ENCODE peak calls at places on chromosomes 2 and 18, in ten cellular contexts. N, Z, M, O, W, C, S, P, E and L are unnamed samples.

GRCh38 chr2:225735844-225736243 is 336.3 kb downstream of the NYAP2 start:
- DNase-seq in C (peak), N (no peak), W (no peak), Z (no peak), M (peak), S (no peak), O (no peak), P (no peak), E (no peak), L (no peak)

GRCh38 chr2:200677721-200678532 is 92.1 kb downstream of the AOX1 start:
- DNase-seq in N (no peak), O (no peak), P (peak), C (peak), Z (no peak), W (no peak), S (no peak), E (no peak), M (no peak), L (no peak)

GRCh38 chr2:26330604-26331003 is 15.3 kb upstream of the SELENOI start:
- DNase-seq in S (no peak), O (no peak), W (no peak), N (no peak), E (no peak), C (no peak), Z (no peak), M (no peak), P (no peak), L (no peak)

GRCh38 chr2:34401186-34401585 is 802.1 kb upstream of the FAM98A start:
- DNase-seq in S (no peak), W (no peak), M (no peak), N (no peak), E (no peak), O (no peak), C (no peak), Z (no peak), P (no peak), L (no peak)

GRCh38 chr2:77604953-77605947 is 83.1 kb upstream of the LRRTM4 start:
- DNase-seq in Z (no peak), O (no peak), C (no peak), M (no peak), S (no peak), N (no peak), P (no peak), W (no peak), E (no peak), L (no peak)

GRCh38 chr2:113211226-113212105 is 37.7 kb downstream of the PSD4 start:
- DNase-seq in E (no peak), C (peak), N (peak), W (no peak), S (peak), P (peak), O (no peak), Z (no peak), M (peak), L (no peak)

GRCh38 chr18:36297419-36298112 is at the start of gene FHOD3:
- DNase-seq in N (peak), S (peak), Z (peak), C (peak), W (no peak), E (no peak), O (peak), M (peak), P (peak), L (no peak)

GRCh38 chr2:102660070-102660469 is 40.7 kb downstream of the SLC9A2 start:
- DNase-seq in W (no peak), O (no peak), C (peak), Z (no peak), E (no peak), S (peak), P (no peak), N (no peak), M (no peak), L (peak)

GRCh38 chr2:12014088-12014960 is 267.9 kb downstream of the LPIN1 start:
- DNase-seq in Z (no peak), O (no peak), E (no peak), M (no peak), S (no peak), N (no peak), P (no peak), W (no peak), C (no peak), L (no peak)

GRCh38 chr2:233113114-233113452 is 52.9 kb downstream of the INPP5D start:
- DNase-seq in E (peak), W (no peak), S (no peak), C (no peak), O (no peak), N (peak), P (no peak), M (no peak), Z (no peak), L (no peak)

GRCh38 chr18:32930695-32931301 is 158.0 kb upstream of the KLHL14 start:
- DNase-seq in N (no peak), C (peak), W (no peak), O (no peak), S (no peak), Z (no peak), M (no peak), P (no peak), E (no peak), L (peak)

GRCh38 chr2:188042412-188042811 is 249.3 kb upstream of the GULP1 start:
- DNase-seq in P (no peak), N (no peak), M (no peak), C (peak), S (no peak), E (no peak), Z (no peak), W (no peak), O (no peak), L (no peak)

GRCh38 chr2:109284816-109285215 is 155.8 kb downstream of the SH3RF3 start:
- DNase-seq in S (peak), E (peak), W (no peak), Z (no peak), P (no peak), O (peak), C (no peak), N (peak), M (peak), L (no peak)

GRCh38 chr2:72211359-72211758 is 63.7 kb upstream of the CYP26B1 start:
- DNase-seq in W (no peak), P (no peak), N (no peak), E (no peak), S (no peak), Z (no peak), C (peak), M (no peak), O (no peak), L (no peak)

GRCh38 chr18:50707841-50708240 is 112.0 kb downstream of the MRO start:
- DNase-seq in O (no peak), S (no peak), Z (peak), W (no peak), M (no peak), P (no peak), E (peak), N (no peak), C (no peak), L (no peak)

GRCh38 chr2:200788129-200788718 is 23.5 kb upstream of the BZW1 start:
- DNase-seq in P (no peak), S (no peak), O (no peak), E (no peak), W (no peak), Z (peak), M (no peak), C (no peak), N (no peak), L (no peak)

GRCh38 chr2:216696751-216697560 is 1.6 kb upstream of the IGFBP5 start:
- DNase-seq in M (no peak), C (peak), O (no peak), P (no peak), Z (no peak), N (no peak), S (no peak), E (no peak), W (no peak), L (peak)

GRCh38 chr2:110104025-110104771 is 11.4 kb downstream of the MALL start:
- DNase-seq in P (no peak), O (no peak), E (no peak), N (no peak), Z (no peak), C (peak), S (no peak), W (no peak), M (no peak), L (no peak)

GRCh38 chr2:170716851-170717598 is 1.9 kb downstream of the SP5 start:
- DNase-seq in P (no peak), Z (no peak), W (peak), E (peak), S (peak), N (peak), M (peak), C (peak), O (peak), L (peak)

GRCh38 chr2:120546077-120546864 is 189.4 kb upstream of the GLI2 start:
- DNase-seq in M (peak), O (no peak), S (peak), W (no peak), C (no peak), E (no peak), P (peak), Z (no peak), N (peak), L (no peak)

GRCh38 chr2:231362785-231363184 is 32.7 kb upstream of the B3GNT7 start:
- DNase-seq in P (no peak), O (no peak), E (no peak), Z (no peak), C (no peak), N (peak), W (no peak), M (no peak), S (no peak), L (no peak)

GRCh38 chr2:173831312-173832229 is 133.6 kb downstream of the SP3 start:
- DNase-seq in Z (no peak), E (no peak), M (peak), C (no peak), O (peak), S (peak), P (peak), N (peak), W (no peak), L (no peak)

GRCh38 chr2:56587456-56587855 is 403.7 kb downstream of the CCDC85A start:
- DNase-seq in S (no peak), Z (no peak), E (no peak), W (no peak), P (no peak), O (no peak), M (no peak), N (no peak), C (no peak), L (no peak)

GRCh38 chr2:36526216-36526615 is 71.8 kb downstream of the FEZ2 start:
- DNase-seq in E (no peak), W (no peak), C (no peak), O (no peak), M (no peak), S (no peak), Z (no peak), P (no peak), N (no peak), L (no peak)

GRCh38 chr2:36528274-36528673 is 69.7 kb downstream of the FEZ2 start:
- DNase-seq in M (no peak), E (no peak), W (no peak), O (no peak), N (no peak), S (no peak), C (no peak), P (no peak), Z (no peak), L (no peak)

GRCh38 chr2:36525245-36525644 is 72.7 kb downstream of the FEZ2 start:
- DNase-seq in W (no peak), Z (no peak), S (peak), M (no peak), N (no peak), E (no peak), C (no peak), P (no peak), O (no peak), L (no peak)

GRCh38 chr2:36520431-36520830 is 77.5 kb downstream of the FEZ2 start:
- DNase-seq in M (no peak), W (no peak), Z (no peak), E (no peak), N (no peak), S (no peak), P (no peak), O (no peak), C (no peak), L (no peak)

GRCh38 chr2:36523153-36523552 is 74.8 kb downstream of the FEZ2 start:
- DNase-seq in Z (no peak), M (no peak), E (no peak), N (no peak), W (no peak), S (no peak), P (no peak), O (no peak), C (no peak), L (no peak)
- TF ChIP-seq POLR2A in Z (no peak), M (no peak), E (no peak), N (no peak), W (no peak), S (no peak), P (no peak), O (no peak), C (no peak), L (no peak)

DNA sequence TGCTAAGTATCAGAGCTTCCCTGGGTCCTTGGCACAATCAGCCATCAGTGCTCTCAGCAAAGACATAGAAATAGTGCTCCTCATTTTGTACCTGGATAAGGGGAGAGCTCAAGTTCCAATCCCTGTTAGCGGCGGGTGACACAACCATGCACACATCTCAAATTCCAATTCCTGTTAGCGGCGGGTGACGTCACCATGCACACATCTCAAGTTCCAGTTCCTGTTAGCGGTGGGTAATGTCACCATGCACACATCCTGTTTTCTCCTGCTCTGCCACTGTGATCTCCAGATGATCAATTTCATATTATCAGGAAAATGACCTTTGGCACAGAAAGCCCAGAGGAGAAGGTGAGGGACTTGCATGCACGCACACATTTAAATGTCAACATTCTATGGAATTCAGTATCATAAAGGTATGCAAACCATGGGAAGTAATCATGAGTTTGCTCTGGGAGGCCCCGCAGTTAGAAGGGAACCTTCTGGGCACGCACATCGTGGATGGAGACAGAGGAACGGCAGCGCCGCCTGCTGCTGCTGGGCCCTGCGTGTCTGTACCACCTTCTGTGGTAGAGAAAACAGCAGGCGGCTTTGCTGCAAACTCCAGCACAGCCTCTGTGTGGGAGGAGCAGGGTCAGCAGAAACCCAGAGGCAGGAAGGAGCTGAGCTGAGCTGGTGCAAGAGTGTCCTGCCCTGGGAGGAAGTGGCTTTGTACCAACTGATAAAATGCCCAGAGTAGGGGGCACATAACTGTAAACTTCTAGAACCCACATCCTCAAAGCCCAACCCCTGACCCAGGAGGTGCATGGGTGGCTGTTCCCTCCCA is 77.8 kb downstream of the MBP start:
- DNase-seq in S (peak), W (peak), P (peak), Z (peak), O (peak), E (peak), C (peak), M (peak), N (peak), L (peak)
- TF ChIP-seq POLR2A in S (no peak), W (no peak), P (no peak), Z (no peak), O (no peak), E (no peak), C (no peak), M (no peak), N (no peak), L (no peak)

GRCh38 chr18:8990276-8991031 is 112.0 kb upstream of the NDUFV2 start:
- DNase-seq in N (peak), M (no peak), E (no peak), O (peak), P (no peak), C (no peak), S (peak), W (no peak), Z (no peak), L (no peak)
- TF ChIP-seq POLR2A in N (no peak), M (no peak), E (no peak), O (no peak), P (no peak), C (no peak), S (no peak), W (no peak), Z (no peak), L (no peak)

GRCh38 chr2:55232084-55232862 is at the start of the genes CLHC1 and RPS27A:
- DNase-seq in N (peak), O (peak), M (peak), Z (peak), S (peak), C (peak), P (peak), W (peak), E (peak), L (peak)
- TF ChIP-seq POLR2A in N (peak), O (peak), M (peak), Z (peak), S (peak), C (peak), P (peak), W (peak), E (peak), L (peak)

GRCh38 chr18:76564636-76565237 is 69.7 kb upstream of the ZNF516 start:
- DNase-seq in M (no peak), O (no peak), N (no peak), W (no peak), E (no peak), C (no peak), Z (no peak), P (no peak), S (no peak), L (no peak)

GRCh38 chr18:76566987-76567386 is 71.9 kb upstream of the ZNF516 start:
- DNase-seq in E (no peak), S (no peak), W (no peak), O (no peak), Z (no peak), M (no peak), N (no peak), P (no peak), C (no peak), L (no peak)

GRCh38 chr18:76564117-76564516 is 69.1 kb upstream of the ZNF516 start:
- DNase-seq in N (no peak), E (no peak), M (no peak), W (no peak), P (no peak), S (no peak), O (no peak), C (no peak), Z (no peak), L (no peak)

GRCh38 chr18:76567835-76568445 is 72.9 kb upstream of the ZNF516 start:
- DNase-seq in C (no peak), M (no peak), N (no peak), E (no peak), O (no peak), W (no peak), S (no peak), P (no peak), Z (no peak), L (no peak)

GRCh38 chr18:76565238-76566173 is 70.5 kb upstream of the ZNF516 start:
- DNase-seq in P (peak), C (peak), Z (peak), N (peak), W (peak), M (peak), S (peak), O (peak), E (peak), L (no peak)
- TF ChIP-seq POLR2A in P (peak), C (no peak), Z (no peak), N (no peak), W (no peak), M (peak), S (peak), O (no peak), E (no peak), L (no peak)